ENCODE peak calls at places on chromosomes 2 and 18, in nine cellular contexts. P, K, R, E, J, W, N, M and Z are unnamed samples.

GRCh38 chr2:40113272-40113671 is 334.2 kb upstream of the THUMPD2 start:
- DNase-seq in E (no peak), P (no peak), K (no peak), W (no peak), M (no peak), J (peak; percentile 62), R (no peak), N (no peak), Z (no peak)

GRCh38 chr2:223815186-223815883 is 22.0 kb downstream of the AP1S3 start:
- DNase-seq in E (peak; percentile 98), N (peak; percentile 88), P (peak; percentile 78), R (no peak), K (peak; percentile 95), W (no peak), M (no peak), J (peak; percentile 64), Z (peak; percentile 79)

GRCh38 chr18:63511285-63511684 is 30.9 kb upstream of the SERPINB12 start:
- DNase-seq in R (no peak), K (no peak), P (no peak), E (peak; percentile 78), M (no peak), J (peak; percentile 57), W (no peak), N (peak; percentile 63), Z (peak; percentile 54)

GRCh38 chr2:27958711-27959378 is 68.3 kb downstream of the BABAM2 start:
- DNase-seq in W (no peak), N (peak; percentile 16), P (no peak), M (no peak), E (no peak), R (no peak), K (peak; percentile 44), J (no peak), Z (no peak)

GRCh38 chr2:174631009-174631981 is 33.7 kb upstream of the WIPF1 start:
- DNase-seq in E (no peak), R (no peak), W (no peak), J (peak; percentile 92), M (no peak), N (peak; percentile 75), P (no peak), K (peak; percentile 96), Z (peak; percentile 67)

GRCh38 chr18:21241224-21242131 is 554 bp upstream of the GREB1L start:
- DNase-seq in M (no peak), W (no peak), R (no peak), P (no peak), J (no peak), N (no peak), E (no peak), K (peak; percentile 52), Z (no peak)

GRCh38 chr18:13266208-13267100 is 47.9 kb downstream of the LDLRAD4 start:
- DNase-seq in N (no peak), P (no peak), K (peak; percentile 35), E (no peak), W (peak; percentile 71), M (no peak), J (peak; percentile 38), R (no peak), Z (no peak)

GRCh38 chr2:112791693-112792230 is 7.5 kb upstream of the IL1A start:
- DNase-seq in K (no peak), J (no peak), P (no peak), N (no peak), E (no peak), W (no peak), M (no peak), R (no peak), Z (no peak)

GRCh38 chr2:18445412-18446320 is 114.8 kb downstream of the RDH14 start:
- DNase-seq in K (peak; percentile 76), E (no peak), M (no peak), P (no peak), R (no peak), J (peak; percentile 87), W (peak; percentile 20), N (peak; percentile 75), Z (no peak)

GRCh38 chr18:38940475-38940862 is 1374.9 kb upstream of the CELF4 start:
- DNase-seq in P (no peak), M (no peak), E (no peak), K (no peak), R (no peak), J (no peak), W (no peak), N (no peak), Z (no peak)

GRCh38 chr18:38944446-38945024 is 1378.9 kb upstream of the CELF4 start:
- DNase-seq in K (no peak), R (no peak), E (no peak), P (no peak), J (no peak), W (no peak), M (no peak), N (no peak), Z (no peak)

DNA sequence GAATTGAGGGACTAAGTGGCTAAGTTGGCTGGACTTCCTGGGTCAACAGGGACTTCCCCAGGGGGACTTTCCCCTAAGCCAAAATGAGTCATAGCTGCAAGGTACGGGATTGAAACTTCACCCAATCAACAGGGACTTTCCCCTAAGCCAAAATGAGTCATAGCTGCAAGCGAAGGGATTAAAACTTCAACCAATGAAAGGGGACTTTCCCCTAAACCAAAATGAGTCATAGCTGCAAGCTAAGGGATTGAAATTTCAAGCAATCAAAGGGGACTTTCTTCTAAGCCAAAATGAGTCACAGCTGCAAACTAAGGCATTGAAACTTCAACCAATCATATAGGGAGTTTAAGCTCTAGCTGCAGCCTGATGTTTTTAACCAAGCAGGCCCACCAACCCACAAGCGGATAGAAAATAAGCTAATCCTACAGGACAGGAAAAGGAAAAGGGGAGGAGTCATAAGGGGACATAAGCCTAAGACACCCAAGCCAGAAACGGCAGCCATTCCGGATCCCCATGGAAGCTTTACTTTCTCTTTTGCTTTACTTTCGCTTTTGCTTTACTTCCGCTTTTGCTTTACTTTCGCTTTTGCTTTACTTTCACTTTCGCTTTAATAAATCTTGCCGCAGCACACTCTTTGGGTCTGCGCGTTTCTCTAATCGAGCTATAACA is 1375.4 kb upstream of the CELF4 start:
- DNase-seq in E (peak; percentile 93), K (peak; percentile 9), R (peak; percentile 60), W (no peak), N (peak; percentile 2), J (no peak), P (peak; percentile 98), M (peak; percentile 76), Z (no peak)
- H3K4me3 ChIP-seq in E (no peak overlapping the region), K (no peak overlapping the region), R (peak overlapping the region; percentile 50), W (no peak overlapping the region), N (no peak overlapping the region), J (no peak overlapping the region), P (no peak overlapping the region), M (peak overlapping the region; percentile 44), Z (no peak overlapping the region)

GRCh38 chr18:73879328-73879727 is 268.3 kb downstream of the FBXO15 start:
- DNase-seq in K (no peak), W (no peak), M (no peak), P (no peak), E (no peak), N (peak; percentile 17), J (no peak), R (no peak), Z (peak; percentile 33)

GRCh38 chr18:73879771-73880170 is 267.9 kb downstream of the FBXO15 start:
- DNase-seq in J (peak; percentile 4), P (no peak), K (no peak), M (no peak), E (no peak), N (peak; percentile 48), W (no peak), R (no peak), Z (peak; percentile 54)

GRCh38 chr18:73884868-73885267 is 262.8 kb downstream of the FBXO15 start:
- DNase-seq in E (no peak), R (no peak), M (no peak), K (no peak), N (no peak), J (no peak), P (no peak), W (no peak), Z (no peak)

GRCh38 chr18:73881396-73881795 is 266.2 kb downstream of the FBXO15 start:
- DNase-seq in E (no peak), R (no peak), P (no peak), W (no peak), K (no peak), M (no peak), J (peak; percentile 5), N (peak; percentile 43), Z (no peak)

DNA sequence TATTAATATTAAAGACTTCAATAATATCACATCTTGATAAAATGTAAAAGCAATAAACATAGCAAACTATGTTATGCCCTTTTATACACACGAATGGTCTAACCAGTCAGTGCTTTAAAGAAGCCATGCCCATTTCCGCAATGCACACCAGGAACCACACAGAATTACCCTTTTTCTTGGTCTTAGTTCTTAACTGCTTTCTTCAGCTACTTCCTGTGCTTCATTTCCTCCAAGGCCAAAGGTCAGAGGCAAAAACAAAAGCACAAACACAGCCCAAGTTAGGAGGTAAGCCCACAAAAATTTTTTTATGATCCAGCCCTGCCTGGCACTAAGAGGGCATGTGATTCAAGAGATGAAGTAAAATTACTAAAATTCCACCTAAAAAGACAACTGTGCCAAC is 267.2 kb downstream of the FBXO15 start:
- DNase-seq in N (peak; percentile 26), E (no peak), J (no peak), W (no peak), M (no peak), R (no peak), K (no peak), P (no peak), Z (peak; percentile 3)
- H3K4me3 ChIP-seq in N (no peak overlapping the region), E (no peak overlapping the region), J (no peak overlapping the region), W (no peak overlapping the region), M (no peak overlapping the region), R (no peak overlapping the region), K (no peak overlapping the region), P (no peak overlapping the region), Z (no peak overlapping the region)

GRCh38 chr18:48367557-48367956 is 41.6 kb downstream of the ZBTB7C start:
- DNase-seq in E (no peak), P (no peak), R (no peak), M (no peak), W (no peak), N (no peak), J (no peak), K (no peak), Z (no peak)
- H3K4me3 ChIP-seq in E (no peak overlapping the region), P (no peak overlapping the region), R (no peak overlapping the region), M (no peak overlapping the region), W (no peak overlapping the region), N (no peak overlapping the region), J (no peak overlapping the region), K (no peak overlapping the region), Z (no peak overlapping the region)

GRCh38 chr2:25129901-25130520 is 38.4 kb downstream of the POMC start:
- DNase-seq in P (no peak), N (no peak), W (no peak), K (no peak), R (no peak), J (no peak), M (no peak), E (no peak), Z (no peak)

GRCh38 chr2:25132296-25132630 is 36.1 kb downstream of the POMC start:
- DNase-seq in E (no peak), R (no peak), N (no peak), W (no peak), M (no peak), J (no peak), P (no peak), K (no peak), Z (no peak)

GRCh38 chr2:25131253-25131566 is 37.2 kb downstream of the POMC start:
- DNase-seq in M (no peak), N (no peak), R (no peak), E (no peak), W (no peak), J (no peak), P (no peak), K (no peak), Z (no peak)

GRCh38 chr2:25132693-25133092 is 35.7 kb downstream of the POMC start:
- DNase-seq in K (no peak), P (no peak), R (no peak), N (no peak), J (no peak), W (no peak), M (no peak), E (no peak), Z (no peak)

GRCh38 chr2:25131567-25132295 is 36.6 kb downstream of the POMC start:
- DNase-seq in K (peak; percentile 30), W (no peak), J (no peak), R (peak; percentile 10), N (peak; percentile 18), M (no peak), P (no peak), E (peak; percentile 20), Z (no peak)
- H3K4me3 ChIP-seq in K (no peak overlapping the region), W (peak overlapping the region; percentile 67), J (no peak overlapping the region), R (no peak overlapping the region), N (peak overlapping the region; percentile 28), M (peak overlapping the region; percentile 4), P (peak overlapping the region; percentile 39), E (peak overlapping the region; percentile 3), Z (peak overlapping the region; percentile 21)